ENCODE peak calls at places on chromosomes 4 and X, in ten cellular contexts. K is HCEC 1CT; M is Calu3; B is H4; Y is EH; T is RPMI8226; V is ACHN; E is aorta; R is NCI-H2171 treated with DMSO at 0.1 percent for 48 hours; J is activated CD4-positive, alpha-beta memory T cell treated with anti-CD3 and anti-CD28 coated beads, Interleukin-2, amount 10 ng/mL, durations not matched to agents 7 days and 5 days. U is an unnamed sample.

GRCh38 chr4:52028970-52029369 is 8.8 kb upstream of the LRRC66 start:
- DNase-seq in M (no peak), J (no peak), E (no peak), Y (peak), B (peak), K (peak), V (peak), R (no peak), T (no peak), U (no peak)

GRCh38 chrX:26651755-26652154 is 435.8 kb downstream of the MAGEB5 start:
- DNase-seq in V (peak), R (no peak), J (no peak), B (no peak), E (no peak), K (no peak), Y (no peak), T (peak), M (no peak), U (no peak)

GRCh38 chrX:9542765-9543119 is 77.9 kb downstream of the TBL1X start:
- DNase-seq in K (no peak), R (no peak), Y (no peak), M (no peak), V (no peak), T (no peak), J (no peak), B (no peak), E (no peak), U (no peak)

GRCh38 chr4:14110407-14110806 is 482.9 kb upstream of the BOD1L1 start:
- DNase-seq in Y (peak), K (peak), J (no peak), E (no peak), M (no peak), V (peak), T (no peak), B (no peak), R (no peak), U (no peak)

GRCh38 chr4:153023692-153024394 is 87.7 kb downstream of the FHDC1 start:
- DNase-seq in R (peak), M (no peak), E (no peak), K (no peak), T (no peak), V (no peak), Y (no peak), B (no peak), J (no peak), U (no peak)

GRCh38 chrX:123184858-123185251 is 777 bp downstream of the GRIA3 start:
- DNase-seq in B (no peak), T (no peak), E (peak), V (peak), R (no peak), M (no peak), Y (peak), K (no peak), J (no peak), U (peak)

GRCh38 chrX:1686642-1687041 is 71.8 kb downstream of the ASMT start:
- DNase-seq in R (no peak), M (no peak), J (no peak), V (no peak), Y (peak), T (no peak), K (no peak), B (no peak), E (no peak), U (no peak)

GRCh38 chr4:23320881-23321612 is 568.8 kb downstream of the PPARGC1A start:
- DNase-seq in Y (no peak), K (no peak), T (no peak), J (no peak), B (peak), V (no peak), R (no peak), M (no peak), E (no peak), U (no peak)

GRCh38 chrX:123291623-123292022 is 107.5 kb downstream of the GRIA3 start:
- DNase-seq in J (no peak), Y (peak), E (no peak), K (no peak), T (no peak), V (no peak), R (no peak), M (no peak), B (no peak), U (no peak)

GRCh38 chrX:17443546-17443945 is 68.5 kb downstream of the NHS start:
- DNase-seq in V (no peak), M (no peak), R (no peak), E (no peak), J (no peak), B (no peak), K (no peak), T (no peak), Y (no peak), U (no peak)

GRCh38 chr4:86720508-86721068 is 126.5 kb downstream of the PTPN13 start:
- DNase-seq in E (no peak), Y (peak), R (no peak), M (peak), T (no peak), V (no peak), J (no peak), K (peak), B (no peak), U (no peak)

GRCh38 chrX:49230500-49231232 is 2.5 kb downstream of the CACNA1F start:
- DNase-seq in J (peak), V (no peak), K (no peak), R (peak), E (peak), B (no peak), M (peak), T (peak), Y (no peak), U (peak)

GRCh38 chrX:17550011-17550410 is 175.0 kb downstream of the NHS start:
- DNase-seq in B (peak), T (no peak), V (no peak), J (no peak), E (no peak), Y (no peak), M (no peak), R (no peak), K (no peak), U (no peak)

GRCh38 chr4:13159041-13159620 is 325.0 kb downstream of the RAB28 start:
- DNase-seq in B (no peak), R (no peak), K (no peak), E (no peak), J (no peak), V (no peak), M (no peak), T (no peak), Y (peak), U (no peak)

GRCh38 chr4:185244763-185245162 is 35.4 kb downstream of the SNX25 start:
- DNase-seq in E (no peak), T (no peak), M (no peak), K (no peak), Y (peak), J (no peak), V (no peak), R (no peak), B (no peak), U (no peak)

GRCh38 chrX:148466292-148466691 is 34.1 kb upstream of the AFF2 start:
- DNase-seq in T (no peak), K (no peak), Y (no peak), B (no peak), R (no peak), V (no peak), J (no peak), M (no peak), E (no peak), U (no peak)

GRCh38 chr4:93029774-93030173 is 726.0 kb downstream of the GRID2 start:
- DNase-seq in T (no peak), B (no peak), V (no peak), Y (no peak), R (peak), K (no peak), E (no peak), M (no peak), J (no peak), U (no peak)

GRCh38 chr4:3304831-3305609 is 12.2 kb downstream of the RGS12 start:
- DNase-seq in K (no peak), V (no peak), R (no peak), J (no peak), Y (peak), M (no peak), B (peak), T (no peak), E (peak), U (peak)

GRCh38 chrX:56057325-56057724 is 174.8 kb upstream of the KLF8 start:
- DNase-seq in B (no peak), K (no peak), J (no peak), Y (no peak), T (no peak), V (no peak), M (no peak), E (no peak), R (no peak), U (no peak)

GRCh38 chr4:104906274-104906673 is 240.4 kb upstream of the TET2 start:
- DNase-seq in T (no peak), Y (no peak), M (no peak), R (peak), B (no peak), J (no peak), E (no peak), V (no peak), K (no peak), U (no peak)

GRCh38 chr4:38454284-38454683 is 209.7 kb upstream of the KLF3 start:
- DNase-seq in V (no peak), R (no peak), K (no peak), T (no peak), Y (no peak), B (no peak), M (no peak), J (no peak), E (no peak), U (no peak)

GRCh38 chr4:145868637-145869409 is 69.8 kb downstream of the ZNF827 start:
- DNase-seq in B (no peak), J (no peak), Y (no peak), V (peak), K (peak), E (no peak), M (no peak), R (no peak), T (no peak), U (no peak)

GRCh38 chr4:139609647-139610046 is 53.6 kb upstream of the SETD7 start:
- DNase-seq in R (no peak), B (peak), M (no peak), J (no peak), T (no peak), E (no peak), K (peak), V (no peak), Y (peak), U (no peak)

GRCh38 chr4:184357783-184358182 is 116.6 kb downstream of the IRF2 start:
- DNase-seq in R (no peak), T (no peak), Y (no peak), V (no peak), E (no peak), K (no peak), M (no peak), J (no peak), B (no peak), U (no peak)

GRCh38 chrX:93673056-93673868 is at the start of gene NAP1L3:
- DNase-seq in R (peak), J (peak), E (peak), K (no peak), M (no peak), T (peak), B (peak), V (peak), Y (peak), U (peak)

GRCh38 chr4:137524642-137525384 is 7.5 kb downstream of the PCDH18 start:
- DNase-seq in Y (peak), J (no peak), T (no peak), K (peak), E (no peak), V (no peak), R (peak), M (no peak), B (no peak), U (no peak)

GRCh38 chrX:41677183-41677582 is 11.6 kb upstream of the GPR34 start:
- DNase-seq in E (no peak), K (no peak), V (no peak), R (no peak), T (no peak), B (no peak), M (no peak), Y (no peak), J (no peak), U (no peak)

GRCh38 chr4:5635826-5636196 is 72.5 kb downstream of the EVC2 start:
- DNase-seq in Y (peak), K (peak), J (no peak), B (no peak), T (no peak), V (no peak), M (no peak), R (no peak), E (no peak), U (no peak)

GRCh38 chr4:122827258-122827887 is 742 bp downstream of the FGF2 start:
- DNase-seq in E (peak), B (no peak), R (peak), K (peak), T (peak), V (peak), J (peak), Y (peak), M (peak), U (peak)

U was measured in hepatocyte.